ENCODE peak calls at places on chromosomes 7 and 10, in four cellular contexts. E, L, G and M are unnamed samples.

GRCh38 chr7:30771859-30772429 is 727 bp downstream of the MINDY4 start:
- DNase-seq in E (no peak), L (no peak), G (no peak), M (no peak)

GRCh38 chr7:37311282-37311868 is 137.3 kb downstream of the ELMO1 start:
- DNase-seq in E (no peak), L (no peak), G (no peak), M (peak; percentile 7)

GRCh38 chr10:80599424-80599847 is 61.7 kb downstream of the SH2D4B start:
- DNase-seq in E (peak; percentile 25), L (peak; percentile 23), G (no peak), M (peak; percentile 62)

GRCh38 chr7:100166317-100166940 is 2.0 kb downstream of the GAL3ST4 start:
- DNase-seq in E (no peak), L (no peak), G (peak; percentile 56), M (no peak)

GRCh38 chr7:94512735-94513564 is 3.3 kb downstream of the CASD1 start:
- DNase-seq in E (no peak), L (no peak), G (no peak), M (no peak)

GRCh38 chr7:65938336-65938895 is 43.6 kb downstream of the GUSB start:
- DNase-seq in E (peak; percentile 4), L (peak; percentile 6), G (no peak), M (peak; percentile 22)

GRCh38 chr10:52818019-52818418 is 45.4 kb upstream of the MBL2 start:
- DNase-seq in E (peak; percentile 79), L (peak; percentile 19), G (no peak), M (peak; percentile 61)

GRCh38 chr7:99133766-99134564 is 9.9 kb downstream of the SMURF1 start:
- DNase-seq in E (peak; percentile 85), L (no peak), G (no peak), M (no peak)

GRCh38 chr10:48648172-48648942 is 36.3 kb upstream of the WDFY4 start:
- DNase-seq in E (no peak), L (no peak), G (no peak), M (no peak)

GRCh38 chr10:119336599-119336998 is 129.2 kb downstream of the GRK5 start:
- DNase-seq in E (no peak), L (no peak), G (no peak), M (no peak)

GRCh38 chr10:75643944-75644820 is 212.8 kb downstream of the LRMDA start:
- DNase-seq in E (no peak), L (no peak), G (no peak), M (no peak)

GRCh38 chr7:47506716-47507354 is 75.1 kb downstream of the TNS3 start:
- DNase-seq in E (no peak), L (peak; percentile 79), G (no peak), M (peak; percentile 86)

GRCh38 chr7:142248166-142249160 is 9.4 kb downstream of the PRSS58 start:
- DNase-seq in E (no peak), L (no peak), G (no peak), M (no peak)

GRCh38 chr10:28624351-28624750 is 53.0 kb upstream of the BAMBI start:
- DNase-seq in E (peak; percentile 11), L (no peak), G (no peak), M (no peak)

GRCh38 chr7:150846291-150847115 is 5.8 kb upstream of the AOC1 start:
- DNase-seq in E (no peak), L (no peak), G (no peak), M (no peak)

GRCh38 chr10:128729910-128730420 is 603.7 kb upstream of the MKI67 start:
- DNase-seq in E (no peak), L (no peak), G (no peak), M (no peak)

GRCh38 chr10:4984971-4985594 is 18.6 kb downstream of the AKR1C2 start:
- DNase-seq in E (no peak), L (peak; percentile 79), G (no peak), M (peak; percentile 30)

GRCh38 chr10:73920084-73920483 is 9.2 kb downstream of the PLAU start:
- DNase-seq in E (peak; percentile 95), L (peak; percentile 66), G (no peak), M (no peak)

GRCh38 chr10:3935933-3936359 is 150.9 kb upstream of the KLF6 start:
- DNase-seq in E (no peak), L (peak; percentile 52), G (no peak), M (peak; percentile 31)

GRCh38 chr7:79531116-79531515 is 77.6 kb upstream of the MAGI2 start:
- DNase-seq in E (no peak), L (no peak), G (no peak), M (no peak)

GRCh38 chr10:133608855-133609254 is 17.7 kb downstream of the FRG2B start:
- DNase-seq in E (peak; percentile 11), L (peak; percentile 25), G (no peak), M (peak; percentile 16)

GRCh38 chr10:62050941-62051433 is 149.5 kb downstream of the ARID5B start:
- DNase-seq in E (peak; percentile 90), L (peak; percentile 91), G (peak; percentile 77), M (peak; percentile 97)

GRCh38 chr10:86261933-86262665 is 104.5 kb downstream of the GRID1 start:
- DNase-seq in E (no peak), L (no peak), G (no peak), M (no peak)

GRCh38 chr10:34796133-34796532 is 19.0 kb downstream of the PARD3 start:
- DNase-seq in E (peak; percentile 48), L (no peak), G (no peak), M (no peak)

GRCh38 chr7:138891446-138891810 is 89.8 kb downstream of the KIAA1549 start:
- DNase-seq in E (no peak), L (peak; percentile 78), G (no peak), M (no peak)

GRCh38 chr10:9709849-9710248 is 1307.8 kb upstream of the CELF2 start:
- DNase-seq in E (no peak), L (no peak), G (no peak), M (peak; percentile 6)

GRCh38 chr10:112852308-112852707 is 97.7 kb upstream of the TCF7L2 start:
- DNase-seq in E (no peak), L (no peak), G (no peak), M (no peak)

GRCh38 chr7:70014472-70015232 is 416.4 kb downstream of the AUTS2 start:
- DNase-seq in E (no peak), L (no peak), G (no peak), M (no peak)
- TF ChIP-seq CTCF in E (no peak), L (no peak), G (no peak), M (no peak)

DNA sequence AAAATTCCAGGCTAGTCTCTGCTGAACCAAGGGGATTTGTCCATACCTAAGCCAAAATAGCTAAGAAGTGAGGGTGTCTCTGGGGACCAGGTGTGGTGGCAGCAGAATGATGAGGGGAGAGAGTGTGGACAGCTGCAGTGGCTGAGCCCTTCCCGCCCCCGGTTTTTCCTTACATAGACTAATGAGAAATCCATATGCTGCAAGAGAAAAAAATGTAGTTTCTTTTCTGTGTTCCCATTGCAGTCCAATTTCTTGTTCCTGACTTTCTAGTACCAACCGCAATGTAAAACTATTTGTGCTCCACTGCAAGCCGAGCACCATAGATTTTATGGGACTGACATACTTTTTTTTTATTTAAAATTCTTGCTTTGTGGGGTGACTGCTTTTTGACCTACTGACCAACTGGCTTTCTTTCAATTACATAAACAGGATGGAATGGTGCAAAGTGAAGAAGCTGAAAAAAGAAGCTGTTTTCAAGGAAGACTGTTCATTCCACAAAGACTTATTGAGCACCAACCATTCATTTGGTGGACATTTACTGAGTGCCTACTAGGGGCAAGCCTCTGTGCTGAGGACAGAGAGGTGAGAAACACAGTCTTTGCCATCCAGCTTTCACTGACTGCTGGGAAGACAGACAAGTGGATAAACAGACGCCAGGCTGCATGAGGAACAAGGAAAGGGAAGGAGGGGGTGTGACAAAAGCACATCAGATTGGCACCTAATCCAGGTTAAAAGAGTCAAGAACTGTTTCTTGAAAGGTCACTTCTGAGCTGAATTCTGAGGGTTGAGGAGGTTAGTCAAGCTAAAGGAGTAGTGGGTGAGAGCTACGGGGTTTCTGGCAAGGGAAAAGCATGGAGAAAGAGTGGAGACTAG is 9.7 kb downstream of the CEP41 start:
- DNase-seq in E (peak; percentile 14), L (peak; percentile 86), G (no peak), M (peak; percentile 69)
- H3K4me3 ChIP-seq in E (peak overlapping the region; percentile 24), L (peak overlapping the region; percentile 51), G (no peak overlapping the region), M (peak overlapping the region; percentile 43)

GRCh38 chr10:101225846-101226361 is 3.4 kb downstream of the LBX1 start:
- DNase-seq in E (no peak), L (no peak), G (no peak), M (no peak)

GRCh38 chr10:101223274-101224059 is 5.8 kb downstream of the LBX1 start:
- DNase-seq in E (no peak), L (no peak), G (no peak), M (no peak)

GRCh38 chr10:101224060-101224909 is 5.0 kb downstream of the LBX1 start:
- DNase-seq in E (no peak), L (no peak), G (no peak), M (no peak)

GRCh38 chr10:101226506-101226887 is 2.8 kb downstream of the LBX1 start:
- DNase-seq in E (no peak), L (no peak), G (no peak), M (no peak)

DNA sequence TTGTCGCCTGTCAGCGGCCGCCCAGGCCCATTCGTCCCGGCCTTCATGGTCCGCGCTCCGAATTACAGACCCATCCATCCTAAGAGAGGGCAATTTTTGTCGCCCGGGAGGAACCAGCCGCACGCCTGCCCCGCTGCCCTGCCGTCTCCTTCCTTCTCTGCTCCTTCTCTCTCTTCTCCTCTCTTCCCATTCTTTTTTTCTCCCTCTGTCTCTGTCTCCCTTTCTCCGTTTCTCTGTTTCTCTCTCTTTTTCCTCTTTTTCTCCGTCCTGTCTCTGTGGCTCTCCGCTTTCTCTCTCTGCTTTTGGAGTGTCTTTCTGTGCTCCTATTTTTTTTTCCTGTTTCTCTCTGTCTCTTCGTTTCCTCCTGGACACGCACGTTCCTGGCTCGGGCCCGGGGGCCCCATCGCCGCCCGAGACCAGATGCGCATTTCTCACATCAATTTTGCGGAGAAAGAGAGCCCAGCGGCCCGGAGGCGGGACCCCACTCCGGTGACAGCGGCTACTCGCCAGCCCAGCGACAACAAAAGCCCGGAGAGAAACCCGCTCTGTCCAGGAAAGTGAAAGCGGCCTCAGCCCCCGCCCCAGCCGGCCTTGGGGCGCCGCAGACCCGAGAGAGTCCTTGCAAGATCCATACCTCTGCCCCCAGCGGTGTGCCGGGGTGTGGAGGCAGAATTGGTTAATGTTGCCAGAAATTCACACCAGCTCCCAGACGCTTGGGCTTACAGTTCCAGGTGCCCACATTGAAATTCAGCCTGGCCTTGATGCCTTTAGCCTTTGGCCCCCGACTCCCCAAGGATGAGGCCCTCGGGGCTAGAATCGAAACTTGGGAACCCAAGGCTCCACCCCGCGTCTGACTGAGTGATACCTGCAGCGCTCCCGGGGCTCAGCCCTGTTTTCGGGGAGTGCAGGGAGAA is 4.1 kb downstream of the LBX1 start:
- DNase-seq in E (no peak), L (no peak), G (no peak), M (no peak)
- TF ChIP-seq CTCF in E (no peak), L (no peak), G (peak; percentile 24), M (no peak)

DNA sequence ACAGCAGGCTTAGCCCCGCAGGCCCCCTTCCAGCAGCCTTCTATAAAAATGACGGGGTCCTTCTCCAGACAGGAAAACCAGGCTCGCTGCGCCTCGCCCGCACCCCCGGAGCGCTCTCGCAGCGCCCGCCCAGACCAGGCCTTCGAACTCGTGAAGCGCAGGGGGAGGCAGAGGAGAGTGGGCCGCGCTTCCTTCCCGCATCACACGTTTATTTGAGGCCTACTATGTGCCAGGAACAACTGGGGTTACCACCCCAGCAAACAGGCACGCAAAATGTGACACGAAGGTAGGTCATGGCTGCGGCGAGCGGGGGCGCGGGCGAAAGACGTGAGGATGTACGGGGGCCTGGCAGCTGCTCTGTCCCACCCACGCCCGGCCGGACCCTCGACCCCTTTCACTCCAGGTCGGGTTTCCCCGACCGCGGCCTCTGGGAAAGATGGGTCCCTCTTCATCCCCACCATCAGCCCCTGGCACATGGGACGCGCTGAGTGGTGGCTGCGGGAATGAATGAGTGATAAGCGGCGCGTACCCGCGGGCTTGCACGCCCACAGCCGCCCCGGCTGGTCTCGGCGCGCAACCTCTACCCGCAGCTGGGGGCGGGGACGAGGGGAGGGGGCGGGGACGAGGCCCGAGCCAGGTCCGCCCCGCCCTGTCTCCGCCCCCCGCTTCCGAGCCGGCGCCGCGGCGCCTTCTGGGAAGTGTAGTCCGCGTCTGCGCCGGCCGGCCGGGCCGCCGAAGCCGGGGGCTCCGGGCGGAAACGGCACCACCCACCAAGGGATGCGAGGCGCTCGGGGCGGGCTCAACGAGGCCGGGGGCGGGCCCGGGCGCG is 59.1 kb downstream of the ZNF467 start:
- DNase-seq in E (peak; percentile 84), L (peak; percentile 79), G (peak; percentile 92), M (peak; percentile 87)
- H3K4me3 ChIP-seq in E (peak overlapping the region; percentile 80), L (peak overlapping the region; percentile 77), G (peak overlapping the region; percentile 65), M (peak overlapping the region; percentile 70)